ENCODE peak calls at places on chromosome 22, in four cellular contexts. One of them, this sample, is unnamed.

GRCh38 chr22:19450363-19451175 is 3.1 kb upstream of the C22orf39 start:
- DNase-seq in HepG2: no peak
- DNase-seq in dorsolateral prefrontal cortex: no peak
- DNase-seq in stimulated activated CD4-positive, alpha-beta T cell treated with anti-CD3 and anti-CD28 coated beads, Interleukin-12 subunit alpha, Interleukin-12 subunit beta, amount 100 ng/mL, for 4 hours: no peak
- DNase-seq in this sample: no peak

GRCh38 chr22:44842417-44842816 is 90.0 kb downstream of the ARHGAP8 start:
- DNase-seq in stimulated activated CD4-positive, alpha-beta T cell treated with anti-CD3 and anti-CD28 coated beads, Interleukin-12 subunit alpha, Interleukin-12 subunit beta, amount 100 ng/mL, for 4 hours: no peak
- DNase-seq in HepG2: no peak
- DNase-seq in dorsolateral prefrontal cortex: no peak
- DNase-seq in this sample: no peak

GRCh38 chr22:20919718-20920117 is 2.5 kb downstream of the CRKL start:
- DNase-seq in dorsolateral prefrontal cortex: no peak
- DNase-seq in HepG2: no peak
- DNase-seq in stimulated activated CD4-positive, alpha-beta T cell treated with anti-CD3 and anti-CD28 coated beads, Interleukin-12 subunit alpha, Interleukin-12 subunit beta, amount 100 ng/mL, for 4 hours: no peak
- DNase-seq in this sample: no peak

GRCh38 chr22:21650823-21651520 is 8.9 kb downstream of the SDF2L1 start:
- DNase-seq in HepG2: no peak
- DNase-seq in stimulated activated CD4-positive, alpha-beta T cell treated with anti-CD3 and anti-CD28 coated beads, Interleukin-12 subunit alpha, Interleukin-12 subunit beta, amount 100 ng/mL, for 4 hours: no peak
- DNase-seq in dorsolateral prefrontal cortex: no peak
- DNase-seq in this sample: no peak

GRCh38 chr22:38964306-38964705 is 6.9 kb downstream of the APOBEC3A start:
- DNase-seq in HepG2: no peak
- DNase-seq in dorsolateral prefrontal cortex: no peak
- DNase-seq in stimulated activated CD4-positive, alpha-beta T cell treated with anti-CD3 and anti-CD28 coated beads, Interleukin-12 subunit alpha, Interleukin-12 subunit beta, amount 100 ng/mL, for 4 hours: no peak
- DNase-seq in this sample: no peak

GRCh38 chr22:45579306-45579705 is 76.6 kb downstream of the FBLN1 start:
- DNase-seq in HepG2: no peak
- DNase-seq in dorsolateral prefrontal cortex: no peak
- DNase-seq in stimulated activated CD4-positive, alpha-beta T cell treated with anti-CD3 and anti-CD28 coated beads, Interleukin-12 subunit alpha, Interleukin-12 subunit beta, amount 100 ng/mL, for 4 hours: no peak
- DNase-seq in this sample: no peak

GRCh38 chr22:37082251-37082650 is 27.3 kb downstream of the TMPRSS6 start:
- DNase-seq in stimulated activated CD4-positive, alpha-beta T cell treated with anti-CD3 and anti-CD28 coated beads, Interleukin-12 subunit alpha, Interleukin-12 subunit beta, amount 100 ng/mL, for 4 hours: no peak
- DNase-seq in dorsolateral prefrontal cortex: no peak
- DNase-seq in HepG2: no peak
- DNase-seq in this sample: no peak

GRCh38 chr22:39275814-39276443 is 31.1 kb upstream of the PDGFB start:
- DNase-seq in stimulated activated CD4-positive, alpha-beta T cell treated with anti-CD3 and anti-CD28 coated beads, Interleukin-12 subunit alpha, Interleukin-12 subunit beta, amount 100 ng/mL, for 4 hours: no peak
- DNase-seq in dorsolateral prefrontal cortex: no peak
- DNase-seq in HepG2: no peak
- DNase-seq in this sample: no peak

GRCh38 chr22:30265851-30266444 is 703 bp downstream of the OSM start:
- DNase-seq in HepG2: no peak
- DNase-seq in dorsolateral prefrontal cortex: peak
- DNase-seq in stimulated activated CD4-positive, alpha-beta T cell treated with anti-CD3 and anti-CD28 coated beads, Interleukin-12 subunit alpha, Interleukin-12 subunit beta, amount 100 ng/mL, for 4 hours: peak
- DNase-seq in this sample: no peak

GRCh38 chr22:42410708-42411107 is 21.5 kb downstream of the NFAM1 start:
- DNase-seq in HepG2: no peak
- DNase-seq in stimulated activated CD4-positive, alpha-beta T cell treated with anti-CD3 and anti-CD28 coated beads, Interleukin-12 subunit alpha, Interleukin-12 subunit beta, amount 100 ng/mL, for 4 hours: no peak
- DNase-seq in dorsolateral prefrontal cortex: no peak
- DNase-seq in this sample: no peak

GRCh38 chr22:43953988-43954771 is 1.1 kb upstream of the SAMM50 start:
- DNase-seq in HepG2: no peak
- DNase-seq in stimulated activated CD4-positive, alpha-beta T cell treated with anti-CD3 and anti-CD28 coated beads, Interleukin-12 subunit alpha, Interleukin-12 subunit beta, amount 100 ng/mL, for 4 hours: no peak
- DNase-seq in dorsolateral prefrontal cortex: no peak
- DNase-seq in this sample: no peak

GRCh38 chr22:28397324-28397723 is 282.3 kb downstream of the TTC28 start:
- DNase-seq in HepG2: no peak
- DNase-seq in dorsolateral prefrontal cortex: no peak
- DNase-seq in stimulated activated CD4-positive, alpha-beta T cell treated with anti-CD3 and anti-CD28 coated beads, Interleukin-12 subunit alpha, Interleukin-12 subunit beta, amount 100 ng/mL, for 4 hours: no peak
- DNase-seq in this sample: no peak

GRCh38 chr22:35629406-35630234 is 12.5 kb upstream of the MB start:
- DNase-seq in HepG2: no peak
- DNase-seq in dorsolateral prefrontal cortex: no peak
- DNase-seq in stimulated activated CD4-positive, alpha-beta T cell treated with anti-CD3 and anti-CD28 coated beads, Interleukin-12 subunit alpha, Interleukin-12 subunit beta, amount 100 ng/mL, for 4 hours: peak
- DNase-seq in this sample: no peak

GRCh38 chr22:30434775-30435315 is 9.3 kb downstream of the MTFP1 start:
- DNase-seq in HepG2: peak
- DNase-seq in dorsolateral prefrontal cortex: no peak
- DNase-seq in stimulated activated CD4-positive, alpha-beta T cell treated with anti-CD3 and anti-CD28 coated beads, Interleukin-12 subunit alpha, Interleukin-12 subunit beta, amount 100 ng/mL, for 4 hours: no peak
- DNase-seq in this sample: no peak

GRCh38 chr22:21451545-21452520 is 15.4 kb upstream of the TMEM191C start:
- DNase-seq in HepG2: no peak
- DNase-seq in stimulated activated CD4-positive, alpha-beta T cell treated with anti-CD3 and anti-CD28 coated beads, Interleukin-12 subunit alpha, Interleukin-12 subunit beta, amount 100 ng/mL, for 4 hours: no peak
- DNase-seq in dorsolateral prefrontal cortex: no peak
- DNase-seq in this sample: no peak

GRCh38 chr22:38419121-38419863 is 35.7 kb downstream of the KCNJ4 start:
- DNase-seq in dorsolateral prefrontal cortex: no peak
- DNase-seq in HepG2: no peak
- DNase-seq in stimulated activated CD4-positive, alpha-beta T cell treated with anti-CD3 and anti-CD28 coated beads, Interleukin-12 subunit alpha, Interleukin-12 subunit beta, amount 100 ng/mL, for 4 hours: no peak
- DNase-seq in this sample: no peak

GRCh38 chr22:20867179-20868099 is 8.6 kb downstream of the SNAP29 start:
- DNase-seq in dorsolateral prefrontal cortex: no peak
- DNase-seq in HepG2: peak
- DNase-seq in stimulated activated CD4-positive, alpha-beta T cell treated with anti-CD3 and anti-CD28 coated beads, Interleukin-12 subunit alpha, Interleukin-12 subunit beta, amount 100 ng/mL, for 4 hours: no peak
- DNase-seq in this sample: peak

GRCh38 chr22:46360891-46361290 is 25.4 kb downstream of the TRMU start:
- DNase-seq in HepG2: no peak
- DNase-seq in dorsolateral prefrontal cortex: no peak
- DNase-seq in stimulated activated CD4-positive, alpha-beta T cell treated with anti-CD3 and anti-CD28 coated beads, Interleukin-12 subunit alpha, Interleukin-12 subunit beta, amount 100 ng/mL, for 4 hours: no peak
- DNase-seq in this sample: no peak

GRCh38 chr22:48827228-48827810 is 1000.4 kb downstream of the BRD1 start:
- DNase-seq in dorsolateral prefrontal cortex: peak
- DNase-seq in HepG2: no peak
- DNase-seq in stimulated activated CD4-positive, alpha-beta T cell treated with anti-CD3 and anti-CD28 coated beads, Interleukin-12 subunit alpha, Interleukin-12 subunit beta, amount 100 ng/mL, for 4 hours: no peak
- DNase-seq in this sample: no peak

GRCh38 chr22:31650391-31650790 is 11.6 kb downstream of the PISD start:
- DNase-seq in dorsolateral prefrontal cortex: no peak
- DNase-seq in stimulated activated CD4-positive, alpha-beta T cell treated with anti-CD3 and anti-CD28 coated beads, Interleukin-12 subunit alpha, Interleukin-12 subunit beta, amount 100 ng/mL, for 4 hours: no peak
- DNase-seq in HepG2: no peak
- DNase-seq in this sample: no peak

GRCh38 chr22:38316340-38317236 is 645 bp downstream of the CSNK1E start:
- DNase-seq in stimulated activated CD4-positive, alpha-beta T cell treated with anti-CD3 and anti-CD28 coated beads, Interleukin-12 subunit alpha, Interleukin-12 subunit beta, amount 100 ng/mL, for 4 hours: peak
- DNase-seq in dorsolateral prefrontal cortex: peak
- DNase-seq in HepG2: no peak
- DNase-seq in this sample: peak

This sample was measured in frontal cortex.